ENCODE peak calls at places on chromosomes 4 and X, in seven cellular contexts. N, T, L, H, M, R and E are unnamed samples. For H3K9me3, the result is how much of the 10 kb centered on the place peaks cover.

GRCh38 chr4:173332021-173332487 is 2.1 kb downstream of the HMGB2 start:
- DNase-seq in N (no peak), T (no peak), L (no peak), H (no peak), M (no peak), R (no peak), E (no peak)

GRCh38 chr4:100511906-100512305 is 5.9 kb downstream of the EMCN start:
- DNase-seq in N (no peak), T (no peak), L (no peak), H (no peak), M (no peak), R (no peak), E (no peak)

GRCh38 chrX:7586126-7586525 is 256.8 kb upstream of the VCX start:
- DNase-seq in N (no peak), T (no peak), L (no peak), H (peak), M (no peak), R (no peak), E (peak)

GRCh38 chr4:127182687-127183086 is 450.1 kb upstream of the INTU start:
- DNase-seq in N (no peak), T (no peak), L (no peak), H (no peak), M (no peak), R (no peak), E (no peak)

GRCh38 chrX:110723844-110724243 is 71.8 kb downstream of the CHRDL1 start:
- DNase-seq in N (no peak), T (no peak), L (no peak), H (no peak), M (no peak), R (no peak), E (no peak)

GRCh38 chr4:76308548-76308947 is 2.0 kb downstream of the STBD1 start:
- DNase-seq in N (no peak), T (no peak), L (peak), H (peak), M (no peak), R (no peak), E (no peak)

GRCh38 chr4:156021298-156021697 is 67.6 kb upstream of the CTSO start:
- DNase-seq in N (no peak), T (no peak), L (no peak), H (no peak), M (no peak), R (no peak), E (no peak)

GRCh38 chr4:115323106-115323684 is 209.8 kb upstream of the NDST4 start:
- DNase-seq in N (no peak), T (no peak), L (no peak), H (no peak), M (no peak), R (no peak), E (no peak)

GRCh38 chrX:103774070-103774642 is 2.5 kb upstream of the PLP1 start:
- DNase-seq in N (no peak), T (no peak), L (no peak), H (peak), M (no peak), R (no peak), E (no peak)

DNA sequence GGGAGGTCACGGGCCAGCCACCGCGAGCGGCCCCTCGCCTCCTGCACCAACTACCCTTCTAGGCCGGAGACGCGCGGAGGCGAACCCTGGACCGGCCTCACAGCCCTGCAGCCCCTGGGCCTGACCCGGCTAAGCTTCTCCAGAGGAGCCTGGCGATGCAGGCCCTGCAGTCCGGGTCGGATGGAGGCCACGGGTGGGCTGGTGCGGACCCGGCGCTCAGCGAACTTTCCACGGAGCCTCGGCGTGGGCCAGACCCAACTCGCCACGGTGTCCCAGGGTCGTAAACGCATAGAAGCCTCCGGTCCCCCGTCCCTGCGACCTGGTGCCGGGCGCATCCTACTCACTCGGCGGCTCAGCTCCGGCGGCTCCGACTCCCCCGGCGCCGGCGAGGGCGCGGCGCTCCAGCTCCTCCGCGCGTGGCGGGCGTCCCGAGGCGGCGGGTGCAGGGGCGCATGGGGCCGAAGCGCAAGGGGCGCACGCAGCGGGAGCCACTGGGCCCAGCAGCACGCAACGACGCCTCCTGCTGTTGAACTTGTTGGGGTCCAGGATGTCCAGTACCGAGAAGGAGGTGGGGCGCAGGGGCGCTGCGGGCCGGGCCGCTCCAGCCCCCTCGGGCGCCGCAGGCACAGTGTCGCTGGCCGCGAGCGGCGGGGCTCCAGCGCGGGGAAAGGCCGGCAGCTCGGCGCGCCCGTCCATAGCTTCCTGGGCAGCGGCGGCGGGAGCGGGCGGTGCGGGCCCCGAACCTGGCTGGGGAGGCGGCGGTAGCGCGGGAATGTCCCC is 416 bp downstream of the NKX1-1 start:
- DNase-seq in N (peak), T (no peak), L (peak), H (peak), M (no peak), R (no peak), E (no peak)
- H3K9me3 ChIP-seq in N (under half), T (under half), L (under half), H (under half), M (under half), R (under half), E (under half)

GRCh38 chr4:110621328-110621812 is 1.5 kb downstream of the PITX2 start:
- DNase-seq in N (peak), T (no peak), L (no peak), H (no peak), M (no peak), R (no peak), E (no peak)
- H3K4me3 ChIP-seq in N (no peak), T (peak), L (peak), H (no peak), M (peak), R (no peak), E (peak)

GRCh38 chr4:190016369-190017289 is 10.4 kb downstream of the FRG2 start:
- DNase-seq in N (peak), T (no peak), L (no peak), H (peak), M (no peak), R (no peak), E (no peak)

GRCh38 chr4:190014771-190015537 is 12.1 kb downstream of the FRG2 start:
- DNase-seq in N (peak), T (no peak), L (no peak), H (peak), M (no peak), R (no peak), E (no peak)

GRCh38 chr4:190018201-190018920 is 8.7 kb downstream of the FRG2 start:
- DNase-seq in N (peak), T (no peak), L (no peak), H (no peak), M (no peak), R (no peak), E (no peak)

GRCh38 chr4:190017357-190018200 is 9.5 kb downstream of the FRG2 start:
- DNase-seq in N (peak), T (no peak), L (no peak), H (peak), M (no peak), R (no peak), E (no peak)

GRCh38 chr4:190015538-190016368 is 11.3 kb downstream of the FRG2 start:
- DNase-seq in N (no peak), T (no peak), L (no peak), H (peak), M (no peak), R (no peak), E (no peak)
- TF ChIP-seq POLR2AphosphoS5 in N (no peak), T (no peak), L (no peak), H (no peak), M (no peak), R (no peak), E (no peak)

GRCh38 chr4:4922441-4922840 is 63.0 kb downstream of the MSX1 start:
- DNase-seq in N (no peak), T (no peak), L (no peak), H (no peak), M (no peak), R (no peak), E (no peak)
- H3K9me3 ChIP-seq in N (under half), T (under half), L (under half), H (under half), M (under half), R (under half), E (under half)

GRCh38 chrX:153969904-153970397 is 1.7 kb downstream of the HCFC1 start:
- DNase-seq in N (peak), T (no peak), L (no peak), H (peak), M (peak), R (no peak), E (no peak)

GRCh38 chrX:153967536-153968214 is 3.9 kb downstream of the HCFC1 start:
- DNase-seq in N (no peak), T (no peak), L (no peak), H (no peak), M (peak), R (no peak), E (no peak)

GRCh38 chrX:153968255-153968654 is 3.4 kb downstream of the HCFC1 start:
- DNase-seq in N (no peak), T (no peak), L (no peak), H (no peak), M (peak), R (no peak), E (no peak)

GRCh38 chrX:153969125-153969903 is 2.3 kb downstream of the HCFC1 start:
- DNase-seq in N (no peak), T (no peak), L (no peak), H (no peak), M (peak), R (no peak), E (no peak)

GRCh38 chrX:153968754-153969124 is 2.9 kb downstream of the HCFC1 start:
- DNase-seq in N (no peak), T (peak), L (no peak), H (no peak), M (peak), R (no peak), E (no peak)
- H3K4me3 ChIP-seq in N (no peak), T (peak), L (peak), H (peak), M (peak), R (peak), E (peak)

GRCh38 chrX:47358387-47359065 is 11.9 kb upstream of the ZNF157 start:
- DNase-seq in N (no peak), T (no peak), L (no peak), H (no peak), M (no peak), R (no peak), E (no peak)

GRCh38 chrX:47366051-47366722 is 4.2 kb upstream of the ZNF157 start:
- DNase-seq in N (no peak), T (peak), L (peak), H (peak), M (peak), R (peak), E (no peak)

GRCh38 chrX:47360423-47361179 is 9.8 kb upstream of the ZNF157 start:
- DNase-seq in N (no peak), T (no peak), L (no peak), H (no peak), M (no peak), R (no peak), E (no peak)

GRCh38 chrX:47361538-47362511 is 8.6 kb upstream of the ZNF157 start:
- DNase-seq in N (no peak), T (peak), L (peak), H (peak), M (peak), R (peak), E (no peak)
- TF ChIP-seq POLR2AphosphoS5 in N (no peak), T (no peak), L (no peak), H (no peak), M (no peak), R (no peak), E (peak)

GRCh38 chr4:14149469-14150030 is 522.0 kb upstream of the BOD1L1 start:
- DNase-seq in N (no peak), T (no peak), L (no peak), H (no peak), M (no peak), R (no peak), E (no peak)
- H3K9me3 ChIP-seq in N (under half), T (under half), L (under half), H (under half), M (under half), R (under half), E (under half)

GRCh38 chrX:12767856-12768255 is 23.4 kb upstream of the PRPS2 start:
- DNase-seq in N (no peak), T (no peak), L (no peak), H (peak), M (no peak), R (no peak), E (no peak)
- H3K4me3 ChIP-seq in N (no peak), T (no peak), L (no peak), H (no peak), M (no peak), R (no peak), E (no peak)